ENCODE peak calls at places on chromosomes 12 and 14, in six cellular contexts. One of them, this sample, is unnamed.
A peak's percentile ranks its signal among the peaks of the same experiment; 100 is the strongest.

GRCh38 chr12:116539905-116540482 is 19.2 kb upstream of the MAP1LC3B2 start:
- DNase-seq in GM12865: peak; percentile 20
- DNase-seq in stimulated activated CD4-positive, alpha-beta T cell treated with anti-CD3 and anti-CD28 coated beads, Interleukin-1b, Interleukin-23, amount 100 ng/mL, for 1 hour: no peak
- DNase-seq in SK-MEL-5: no peak
- DNase-seq in neural crest cell: no peak
- DNase-seq in progenitor cell of endocrine pancreas: no peak
- DNase-seq in this sample: no peak

GRCh38 chr14:66824251-66824650 is 316.3 kb downstream of the GPHN start:
- DNase-seq in neural crest cell: no peak
- DNase-seq in progenitor cell of endocrine pancreas: no peak
- DNase-seq in stimulated activated CD4-positive, alpha-beta T cell treated with anti-CD3 and anti-CD28 coated beads, Interleukin-1b, Interleukin-23, amount 100 ng/mL, for 1 hour: no peak
- DNase-seq in SK-MEL-5: peak; percentile 2
- DNase-seq in GM12865: no peak
- DNase-seq in this sample: no peak

GRCh38 chr12:52461693-52462092 is 9.7 kb upstream of the KRT6B start:
- DNase-seq in SK-MEL-5: no peak
- DNase-seq in stimulated activated CD4-positive, alpha-beta T cell treated with anti-CD3 and anti-CD28 coated beads, Interleukin-1b, Interleukin-23, amount 100 ng/mL, for 1 hour: no peak
- DNase-seq in progenitor cell of endocrine pancreas: no peak
- DNase-seq in GM12865: no peak
- DNase-seq in neural crest cell: no peak
- DNase-seq in this sample: no peak

GRCh38 chr12:2111816-2112215 is 59.0 kb downstream of the CACNA1C start:
- DNase-seq in stimulated activated CD4-positive, alpha-beta T cell treated with anti-CD3 and anti-CD28 coated beads, Interleukin-1b, Interleukin-23, amount 100 ng/mL, for 1 hour: no peak
- DNase-seq in SK-MEL-5: no peak
- DNase-seq in progenitor cell of endocrine pancreas: no peak
- DNase-seq in neural crest cell: no peak
- DNase-seq in GM12865: no peak
- DNase-seq in this sample: no peak

GRCh38 chr14:93317836-93318807 is 14.7 kb downstream of the BTBD7 start:
- DNase-seq in SK-MEL-5: peak; percentile 69
- DNase-seq in stimulated activated CD4-positive, alpha-beta T cell treated with anti-CD3 and anti-CD28 coated beads, Interleukin-1b, Interleukin-23, amount 100 ng/mL, for 1 hour: no peak
- DNase-seq in neural crest cell: no peak
- DNase-seq in GM12865: no peak
- DNase-seq in progenitor cell of endocrine pancreas: no peak
- DNase-seq in this sample: no peak

GRCh38 chr14:54221971-54222370 is 174.8 kb upstream of the CDKN3 start:
- DNase-seq in GM12865: no peak
- DNase-seq in SK-MEL-5: no peak
- DNase-seq in stimulated activated CD4-positive, alpha-beta T cell treated with anti-CD3 and anti-CD28 coated beads, Interleukin-1b, Interleukin-23, amount 100 ng/mL, for 1 hour: no peak
- DNase-seq in progenitor cell of endocrine pancreas: no peak
- DNase-seq in neural crest cell: no peak
- DNase-seq in this sample: no peak

GRCh38 chr12:98955284-98955683 is 310.2 kb downstream of the APAF1 start:
- DNase-seq in SK-MEL-5: peak; percentile 74
- DNase-seq in neural crest cell: no peak
- DNase-seq in GM12865: peak; percentile 44
- DNase-seq in stimulated activated CD4-positive, alpha-beta T cell treated with anti-CD3 and anti-CD28 coated beads, Interleukin-1b, Interleukin-23, amount 100 ng/mL, for 1 hour: no peak
- DNase-seq in progenitor cell of endocrine pancreas: no peak
- DNase-seq in this sample: no peak

GRCh38 chr14:85391892-85392291 is 138.1 kb upstream of the FLRT2 start:
- DNase-seq in SK-MEL-5: no peak
- DNase-seq in neural crest cell: no peak
- DNase-seq in stimulated activated CD4-positive, alpha-beta T cell treated with anti-CD3 and anti-CD28 coated beads, Interleukin-1b, Interleukin-23, amount 100 ng/mL, for 1 hour: no peak
- DNase-seq in GM12865: no peak
- DNase-seq in progenitor cell of endocrine pancreas: no peak
- DNase-seq in this sample: no peak

GRCh38 chr14:95480109-95480886 is 36.2 kb downstream of the SYNE3 start:
- DNase-seq in GM12865: peak; percentile 81
- DNase-seq in progenitor cell of endocrine pancreas: no peak
- DNase-seq in stimulated activated CD4-positive, alpha-beta T cell treated with anti-CD3 and anti-CD28 coated beads, Interleukin-1b, Interleukin-23, amount 100 ng/mL, for 1 hour: no peak
- DNase-seq in neural crest cell: no peak
- DNase-seq in SK-MEL-5: no peak
- DNase-seq in this sample: no peak

GRCh38 chr12:111450676-111451075 is 45.0 kb downstream of the SH2B3 start:
- DNase-seq in stimulated activated CD4-positive, alpha-beta T cell treated with anti-CD3 and anti-CD28 coated beads, Interleukin-1b, Interleukin-23, amount 100 ng/mL, for 1 hour: no peak
- DNase-seq in neural crest cell: no peak
- DNase-seq in SK-MEL-5: no peak
- DNase-seq in GM12865: no peak
- DNase-seq in progenitor cell of endocrine pancreas: no peak
- DNase-seq in this sample: no peak

GRCh38 chr12:85179680-85180300 is 100.2 kb upstream of the ALX1 start:
- DNase-seq in stimulated activated CD4-positive, alpha-beta T cell treated with anti-CD3 and anti-CD28 coated beads, Interleukin-1b, Interleukin-23, amount 100 ng/mL, for 1 hour: no peak
- DNase-seq in SK-MEL-5: no peak
- DNase-seq in progenitor cell of endocrine pancreas: no peak
- DNase-seq in GM12865: no peak
- DNase-seq in neural crest cell: no peak
- DNase-seq in this sample: no peak

GRCh38 chr12:131985145-131985875 is 35.6 kb downstream of the EP400 start:
- DNase-seq in SK-MEL-5: no peak
- DNase-seq in progenitor cell of endocrine pancreas: no peak
- DNase-seq in GM12865: no peak
- DNase-seq in neural crest cell: no peak
- DNase-seq in stimulated activated CD4-positive, alpha-beta T cell treated with anti-CD3 and anti-CD28 coated beads, Interleukin-1b, Interleukin-23, amount 100 ng/mL, for 1 hour: no peak
- DNase-seq in this sample: no peak

GRCh38 chr12:25655702-25656101 is 102.6 kb upstream of the LMNTD1 start:
- DNase-seq in stimulated activated CD4-positive, alpha-beta T cell treated with anti-CD3 and anti-CD28 coated beads, Interleukin-1b, Interleukin-23, amount 100 ng/mL, for 1 hour: no peak
- DNase-seq in GM12865: no peak
- DNase-seq in progenitor cell of endocrine pancreas: no peak
- DNase-seq in SK-MEL-5: no peak
- DNase-seq in neural crest cell: no peak
- DNase-seq in this sample: no peak